ENCODE peak calls at places on chromosomes 5 and 9, in nine cellular contexts. W is kidney epithelial cell; M is CD8-positive, alpha-beta T cell; K is IMR-90; Y is Calu3; O is cardiac fibroblast; E is H9; H is adrenal gland; N is HL-60. I is an unnamed sample.

GRCh38 chr9:93620881-93621820 is 44.8 kb downstream of the PHF2 start:
- DNase-seq in W (no peak), M (no peak), K (no peak), Y (no peak), O (no peak), E (no peak), H (peak), N (no peak), I (no peak)

GRCh38 chr5:30401479-30402058 is 791.9 kb upstream of the CDH6 start:
- DNase-seq in W (no peak), M (no peak), K (peak), Y (peak), O (peak), E (peak), H (peak), N (peak), I (no peak)

GRCh38 chr9:19378154-19378553 is 1.9 kb downstream of the RPS6 start:
- DNase-seq in W (no peak), M (no peak), K (no peak), Y (no peak), O (peak), E (no peak), H (no peak), N (no peak), I (no peak)

GRCh38 chr5:32461441-32462120 is 17.0 kb upstream of the ZFR start:
- DNase-seq in W (no peak), M (no peak), K (peak), Y (no peak), O (no peak), E (no peak), H (no peak), N (no peak), I (no peak)

GRCh38 chr5:65858316-65858715 is 68.1 kb upstream of the ERBIN start:
- DNase-seq in W (no peak), M (no peak), K (peak), Y (no peak), O (peak), E (no peak), H (no peak), N (no peak), I (no peak)

GRCh38 chr9:132181796-132182521 is 20.1 kb downstream of the NTNG2 start:
- DNase-seq in W (no peak), M (no peak), K (peak), Y (no peak), O (no peak), E (no peak), H (peak), N (no peak), I (no peak)

GRCh38 chr5:137453476-137454080 is 45.5 kb downstream of the SPOCK1 start:
- DNase-seq in W (peak), M (no peak), K (peak), Y (peak), O (peak), E (no peak), H (no peak), N (no peak), I (no peak)

GRCh38 chr9:20604561-20604960 is 17.7 kb downstream of the MLLT3 start:
- DNase-seq in W (no peak), M (no peak), K (peak), Y (no peak), O (peak), E (no peak), H (no peak), N (no peak), I (no peak)

GRCh38 chr5:117999939-118000549 is 988.3 kb downstream of the DTWD2 start:
- DNase-seq in W (no peak), M (no peak), K (no peak), Y (no peak), O (no peak), E (no peak), H (no peak), N (no peak), I (no peak)

GRCh38 chr5:154793599-154794524 is 38.7 kb downstream of the LARP1 start:
- DNase-seq in W (no peak), M (no peak), K (peak), Y (no peak), O (peak), E (no peak), H (no peak), N (no peak), I (peak)

GRCh38 chr5:35138232-35138631 is 90.5 kb upstream of the AGXT2 start:
- DNase-seq in W (no peak), M (no peak), K (peak), Y (no peak), O (peak), E (no peak), H (no peak), N (no peak), I (no peak)

GRCh38 chr5:5343581-5343980 is 78.9 kb upstream of the ICE1 start:
- DNase-seq in W (no peak), M (no peak), K (no peak), Y (no peak), O (no peak), E (no peak), H (no peak), N (no peak), I (no peak)

GRCh38 chr9:124660341-124660801 is 110.7 kb downstream of the NR6A1 start:
- DNase-seq in W (no peak), M (no peak), K (peak), Y (peak), O (peak), E (peak), H (no peak), N (peak), I (no peak)

GRCh38 chr5:66558562-66558961 is 37.6 kb upstream of the MAST4 start:
- DNase-seq in W (no peak), M (no peak), K (no peak), Y (no peak), O (no peak), E (no peak), H (no peak), N (no peak), I (no peak)

GRCh38 chr9:126860077-126860756 is at the start of gene ZBTB34:
- DNase-seq in W (no peak), M (peak), K (peak), Y (peak), O (peak), E (peak), H (peak), N (peak), I (peak)

GRCh38 chr9:120866651-120867050 is 10.3 kb downstream of the PHF19 start:
- DNase-seq in W (no peak), M (no peak), K (no peak), Y (no peak), O (no peak), E (no peak), H (no peak), N (no peak), I (no peak)

GRCh38 chr9:36101916-36102741 is 34.4 kb upstream of the GLIPR2 start:
- DNase-seq in W (peak), M (no peak), K (peak), Y (peak), O (peak), E (no peak), H (peak), N (no peak), I (peak)

GRCh38 chr5:79619849-79620248 is 7.6 kb downstream of the TENT2 start:
- DNase-seq in W (no peak), M (no peak), K (no peak), Y (no peak), O (no peak), E (no peak), H (no peak), N (no peak), I (no peak)

GRCh38 chr5:109885205-109885604 is 195.5 kb downstream of the MAN2A1 start:
- DNase-seq in W (no peak), M (no peak), K (no peak), Y (no peak), O (no peak), E (no peak), H (no peak), N (no peak), I (no peak)

GRCh38 chr5:78008356-78008967 is 232.3 kb upstream of the TBCA start:
- DNase-seq in W (peak), M (no peak), K (peak), Y (peak), O (peak), E (no peak), H (peak), N (peak), I (no peak)

GRCh38 chr5:87020099-87020934 is 247.4 kb upstream of the RASA1 start:
- DNase-seq in W (no peak), M (no peak), K (peak), Y (peak), O (peak), E (peak), H (peak), N (peak), I (no peak)

GRCh38 chr9:34419716-34420504 is 38.5 kb downstream of the FAM219A start:
- DNase-seq in W (no peak), M (no peak), K (no peak), Y (no peak), O (no peak), E (no peak), H (no peak), N (no peak), I (no peak)

GRCh38 chr5:140351609-140352334 is 5.4 kb upstream of the HBEGF start:
- DNase-seq in W (no peak), M (no peak), K (peak), Y (peak), O (peak), E (no peak), H (no peak), N (peak), I (no peak)

GRCh38 chr9:84966876-84967830 is 297.6 kb downstream of the NTRK2 start:
- DNase-seq in W (no peak), M (no peak), K (no peak), Y (no peak), O (no peak), E (peak), H (no peak), N (no peak), I (no peak)

GRCh38 chr5:32583582-32584232 is 1.6 kb upstream of the SUB1 start:
- DNase-seq in W (no peak), M (no peak), K (no peak), Y (no peak), O (no peak), E (peak), H (no peak), N (peak), I (no peak)

GRCh38 chr9:32590898-32591297 is 17.9 kb upstream of the NDUFB6 start:
- DNase-seq in W (no peak), M (no peak), K (no peak), Y (no peak), O (peak), E (no peak), H (no peak), N (no peak), I (no peak)

GRCh38 chr5:139652788-139653241 is 4.7 kb downstream of the CXXC5 start:
- DNase-seq in W (no peak), M (no peak), K (no peak), Y (no peak), O (peak), E (no peak), H (no peak), N (no peak), I (no peak)

GRCh38 chr5:133259199-133259997 is 207.6 kb downstream of the HSPA4 start:
- DNase-seq in W (no peak), M (no peak), K (no peak), Y (no peak), O (no peak), E (no peak), H (no peak), N (peak), I (no peak)

GRCh38 chr5:126965061-126965475 is 65.3 kb downstream of the MARCHF3 start:
- DNase-seq in W (peak), M (no peak), K (peak), Y (peak), O (peak), E (no peak), H (no peak), N (peak), I (no peak)

GRCh38 chr5:154506049-154506715 is 28.2 kb upstream of the HAND1 start:
- DNase-seq in W (no peak), M (no peak), K (no peak), Y (no peak), O (no peak), E (no peak), H (no peak), N (no peak), I (no peak)

GRCh38 chr5:124923131-124923530 is 176.7 kb upstream of the ZNF608 start:
- DNase-seq in W (no peak), M (no peak), K (peak), Y (no peak), O (peak), E (no peak), H (no peak), N (no peak), I (no peak)

GRCh38 chr5:35384658-35385057 is 154.4 kb upstream of the PRLR start:
- DNase-seq in W (no peak), M (no peak), K (no peak), Y (no peak), O (no peak), E (no peak), H (no peak), N (no peak), I (no peak)

GRCh38 chr9:79568337-79569084 is 3.3 kb upstream of the TLE4 start:
- DNase-seq in W (no peak), M (no peak), K (no peak), Y (no peak), O (no peak), E (no peak), H (no peak), N (peak), I (no peak)

GRCh38 chr9:11319477-11320060 is 706.8 kb upstream of the PTPRD start:
- DNase-seq in W (no peak), M (no peak), K (no peak), Y (no peak), O (peak), E (no peak), H (no peak), N (peak), I (no peak)

GRCh38 chr9:135570456-135570855 is 8.9 kb downstream of the PAEP start:
- DNase-seq in W (no peak), M (no peak), K (no peak), Y (no peak), O (no peak), E (no peak), H (no peak), N (no peak), I (no peak)

GRCh38 chr9:121324316-121324715 is 45.7 kb downstream of the STOM start:
- DNase-seq in W (no peak), M (no peak), K (no peak), Y (no peak), O (no peak), E (no peak), H (no peak), N (peak), I (no peak)

GRCh38 chr5:61160497-61160896 is 1.8 kb downstream of the SMIM15 start:
- DNase-seq in W (no peak), M (no peak), K (no peak), Y (no peak), O (no peak), E (no peak), H (no peak), N (no peak), I (no peak)

GRCh38 chr5:115816226-115817042 is at the start of gene CDO1:
- DNase-seq in W (no peak), M (no peak), K (peak), Y (no peak), O (peak), E (peak), H (peak), N (no peak), I (peak)

GRCh38 chr9:114914139-114914538 is 16.3 kb downstream of the TNFSF8 start:
- DNase-seq in W (no peak), M (no peak), K (peak), Y (no peak), O (peak), E (no peak), H (no peak), N (no peak), I (no peak)
- TF ChIP-seq CTCF in W (no peak), M (no peak), K (peak), Y (no peak), O (peak), E (peak), H (no peak), N (no peak), I (no peak)

GRCh38 chr5:25713259-25713658 is 1068.5 kb upstream of the CDH10 start:
- DNase-seq in W (no peak), M (no peak), K (no peak), Y (no peak), O (no peak), E (peak), H (no peak), N (peak), I (no peak)
- TF ChIP-seq CTCF in W (no peak), M (no peak), K (no peak), Y (no peak), O (no peak), E (peak), H (no peak), N (no peak), I (no peak)

GRCh38 chr5:38751103-38751502 is 94.7 kb upstream of the OSMR start:
- DNase-seq in W (no peak), M (no peak), K (no peak), Y (no peak), O (peak), E (no peak), H (no peak), N (no peak), I (no peak)
- TF ChIP-seq CTCF in W (no peak), M (no peak), K (no peak), Y (no peak), O (peak), E (peak), H (no peak), N (no peak), I (no peak)

DNA sequence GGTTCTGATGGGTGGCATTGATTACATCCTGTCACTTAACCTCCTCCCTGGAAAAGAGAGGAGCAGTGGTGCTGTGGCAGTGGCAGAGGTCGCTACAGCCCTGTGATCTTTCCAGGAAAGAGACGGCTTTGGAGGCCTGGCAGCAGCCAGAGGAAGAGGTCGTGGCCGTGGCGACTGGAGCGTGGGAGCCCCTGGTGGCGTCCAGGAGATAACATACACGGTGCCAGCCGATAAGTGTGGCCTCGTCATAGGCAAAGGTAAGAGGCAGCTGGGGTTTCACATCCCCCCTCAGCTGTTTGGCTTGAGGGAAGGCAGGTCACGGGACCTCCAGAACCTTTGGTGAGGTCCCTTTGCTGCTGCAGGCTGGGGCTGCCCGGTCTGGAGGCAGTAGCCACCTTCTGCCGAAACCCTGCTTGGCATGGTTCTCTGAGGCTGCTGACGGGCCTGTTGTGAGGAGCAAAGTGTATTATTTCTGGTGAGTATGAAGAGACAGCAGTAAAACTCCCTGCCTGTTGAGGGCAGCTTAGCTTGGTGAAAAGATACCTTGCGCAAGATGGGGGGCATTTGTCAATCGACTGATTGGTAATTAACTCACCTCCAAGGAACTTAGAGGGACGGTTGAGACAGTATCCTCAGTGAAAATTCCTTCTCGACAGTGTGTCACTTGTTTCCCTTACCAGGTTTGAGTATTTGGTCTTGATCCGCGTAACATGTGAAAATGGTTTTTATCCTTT is 38.0 kb upstream of the PRDM12 start:
- DNase-seq in W (no peak), M (no peak), K (no peak), Y (no peak), O (no peak), E (peak), H (no peak), N (no peak), I (no peak)
- TF ChIP-seq CTCF in W (no peak), M (no peak), K (peak), Y (no peak), O (no peak), E (peak), H (no peak), N (no peak), I (no peak)

I was measured in ovary.